ENCODE peak calls at places on chromosomes 1 and 21, in five cellular contexts. E is prostate gland, D is tibial nerve, T is heart left ventricle, A is uterus. K is an unnamed sample.
A peak's percentile ranks its signal among the peaks of the same experiment; 100 is the strongest.

GRCh38 chr1:16180291-16180824 is 24.5 kb upstream of the EPHA2 start:
- DNase-seq in E (no peak), D (no peak), T (no peak), A (no peak), K (no peak)

GRCh38 chr1:26618561-26618960 is 77.3 kb upstream of the ARID1A start:
- DNase-seq in E (no peak), D (no peak), T (no peak), A (no peak), K (no peak)

GRCh38 chr1:115671176-115672062 is 29.6 kb downstream of the VANGL1 start:
- DNase-seq in E (no peak), D (no peak), T (no peak), A (no peak), K (peak; percentile 64)

GRCh38 chr1:205162301-205162700 is 40.5 kb upstream of the RBBP5 start:
- DNase-seq in E (no peak), D (no peak), T (no peak), A (no peak), K (no peak)

GRCh38 chr1:44636711-44637589 is 37.3 kb downstream of the TMEM53 start:
- DNase-seq in E (no peak), D (no peak), T (no peak), A (peak; percentile 71), K (no peak)

GRCh38 chr1:197908695-197909336 is 6.4 kb downstream of the C1orf53 start:
- DNase-seq in E (no peak), D (no peak), T (no peak), A (no peak), K (no peak)

GRCh38 chr1:16099412-16099811 is 26.0 kb upstream of the FAM131C start:
- DNase-seq in E (no peak), D (no peak), T (no peak), A (no peak), K (no peak)

GRCh38 chr1:47621977-47622376 is 184.1 kb downstream of the FOXD2 start:
- DNase-seq in E (no peak), D (no peak), T (peak; percentile 27), A (no peak), K (no peak)

GRCh38 chr1:47941609-47942237 is 55.5 kb downstream of the TRABD2B start:
- DNase-seq in E (no peak), D (no peak), T (no peak), A (no peak), K (no peak)

GRCh38 chr1:93807301-93807930 is 71.6 kb downstream of the DNTTIP2 start:
- DNase-seq in E (no peak), D (no peak), T (no peak), A (no peak), K (no peak)

GRCh38 chr1:4689271-4689935 is 35.0 kb downstream of the AJAP1 start:
- DNase-seq in E (no peak), D (no peak), T (no peak), A (no peak), K (no peak)

GRCh38 chr1:239952348-239953307 is 139.1 kb upstream of the FMN2 start:
- DNase-seq in E (no peak), D (no peak), T (no peak), A (no peak), K (no peak)

GRCh38 chr1:87939486-87939885 is 610.8 kb downstream of the LMO4 start:
- DNase-seq in E (no peak), D (no peak), T (no peak), A (no peak), K (no peak)

GRCh38 chr1:200411406-200412257 is 1.8 kb upstream of the ZNF281 start:
- DNase-seq in E (no peak), D (no peak), T (no peak), A (no peak), K (no peak)

GRCh38 chr1:30743584-30744059 is 14.0 kb downstream of the LAPTM5 start:
- DNase-seq in E (no peak), D (no peak), T (no peak), A (no peak), K (no peak)

GRCh38 chr1:98906761-98907301 is 97.8 kb downstream of the PLPPR5 start:
- DNase-seq in E (no peak), D (no peak), T (no peak), A (no peak), K (no peak)

GRCh38 chr1:214454619-214455396 is 96.6 kb downstream of the PTPN14 start:
- DNase-seq in E (no peak), D (no peak), T (no peak), A (no peak), K (no peak)

GRCh38 chr1:16067127-16067768 is 6.2 kb downstream of the FAM131C start:
- DNase-seq in E (no peak), D (no peak), T (no peak), A (no peak), K (peak; percentile 69)

GRCh38 chr1:209675567-209676154 is 449 bp downstream of the G0S2 start:
- DNase-seq in E (peak; percentile 17), D (no peak), T (peak; percentile 46), A (peak; percentile 26), K (no peak)

GRCh38 chr1:180800945-180801344 is 111.8 kb upstream of the KIAA1614 start:
- DNase-seq in E (no peak), D (no peak), T (no peak), A (no peak), K (no peak)

GRCh38 chr1:174883361-174883760 is 116.4 kb upstream of the CACYBP start:
- DNase-seq in E (no peak), D (no peak), T (no peak), A (no peak), K (no peak)

GRCh38 chr21:35850029-35850428 is 210.3 kb downstream of the SETD4 start:
- DNase-seq in E (no peak), D (no peak), T (no peak), A (no peak), K (no peak)

DNA sequence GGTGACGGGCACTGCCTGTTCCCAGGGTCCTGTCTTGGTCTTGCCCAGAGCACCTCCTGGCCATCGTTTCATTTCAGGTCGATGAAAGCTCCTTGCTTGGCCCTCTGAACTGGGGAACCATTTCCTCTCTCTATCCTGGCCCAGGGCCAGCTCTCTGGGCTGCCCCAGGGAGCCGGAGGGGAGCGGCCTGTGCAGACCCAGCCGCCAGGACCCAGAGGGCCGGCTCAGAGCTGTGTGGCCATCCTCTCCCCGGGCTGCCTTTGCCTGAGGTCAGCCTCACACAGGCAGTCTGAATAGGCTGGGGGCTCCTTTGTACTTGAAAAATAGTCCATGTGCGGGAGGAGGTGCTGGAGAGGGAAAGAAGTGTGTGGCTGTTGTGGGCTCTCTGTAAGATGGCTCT is 275.2 kb upstream of the VAMP3 start:
- DNase-seq in E (no peak), D (no peak), T (no peak), A (no peak), K (no peak)
- TF ChIP-seq POLR2A in E (no peak), D (no peak), T (no peak), A (no peak), K (no peak)

DNA sequence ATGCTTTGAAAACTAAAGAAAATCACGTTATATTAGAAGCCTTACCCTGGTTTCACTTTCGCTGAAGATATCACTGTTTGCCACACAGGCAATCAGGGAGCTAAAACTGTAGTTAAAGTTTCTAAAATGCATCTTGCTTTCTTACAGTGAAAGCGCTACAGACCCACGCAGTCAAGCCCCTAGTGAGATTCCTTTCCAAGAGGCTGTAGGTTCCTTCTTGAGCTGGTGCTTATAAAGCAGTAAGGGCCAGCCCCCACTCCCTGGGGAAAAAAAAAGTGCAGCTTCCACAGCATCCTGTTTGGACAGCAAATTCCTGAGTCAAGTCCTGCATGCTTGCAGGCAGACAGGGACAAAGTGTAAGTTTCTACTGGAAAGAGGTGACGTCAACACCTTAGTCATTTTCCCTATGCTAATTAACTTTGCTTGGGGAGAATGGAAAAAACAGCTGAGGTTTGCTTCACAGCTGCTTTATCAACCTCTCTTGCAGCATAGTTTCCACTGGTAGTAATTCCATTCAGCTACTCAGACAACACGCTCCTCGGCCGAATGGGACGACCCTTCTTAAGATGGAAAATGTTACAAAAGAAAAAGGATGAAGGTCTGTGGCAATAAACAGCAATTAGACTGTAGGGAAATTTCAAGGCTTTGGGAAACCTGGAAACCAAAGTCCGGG is 14.7 kb upstream of the KCNE1 start:
- DNase-seq in E (peak; percentile 69), D (peak; percentile 44), T (peak; percentile 86), A (peak; percentile 77), K (peak; percentile 63)
- TF ChIP-seq POLR2A in E (peak; percentile 49), D (peak; percentile 40), T (peak; percentile 86), A (peak; percentile 47), K (peak; percentile 74)

DNA sequence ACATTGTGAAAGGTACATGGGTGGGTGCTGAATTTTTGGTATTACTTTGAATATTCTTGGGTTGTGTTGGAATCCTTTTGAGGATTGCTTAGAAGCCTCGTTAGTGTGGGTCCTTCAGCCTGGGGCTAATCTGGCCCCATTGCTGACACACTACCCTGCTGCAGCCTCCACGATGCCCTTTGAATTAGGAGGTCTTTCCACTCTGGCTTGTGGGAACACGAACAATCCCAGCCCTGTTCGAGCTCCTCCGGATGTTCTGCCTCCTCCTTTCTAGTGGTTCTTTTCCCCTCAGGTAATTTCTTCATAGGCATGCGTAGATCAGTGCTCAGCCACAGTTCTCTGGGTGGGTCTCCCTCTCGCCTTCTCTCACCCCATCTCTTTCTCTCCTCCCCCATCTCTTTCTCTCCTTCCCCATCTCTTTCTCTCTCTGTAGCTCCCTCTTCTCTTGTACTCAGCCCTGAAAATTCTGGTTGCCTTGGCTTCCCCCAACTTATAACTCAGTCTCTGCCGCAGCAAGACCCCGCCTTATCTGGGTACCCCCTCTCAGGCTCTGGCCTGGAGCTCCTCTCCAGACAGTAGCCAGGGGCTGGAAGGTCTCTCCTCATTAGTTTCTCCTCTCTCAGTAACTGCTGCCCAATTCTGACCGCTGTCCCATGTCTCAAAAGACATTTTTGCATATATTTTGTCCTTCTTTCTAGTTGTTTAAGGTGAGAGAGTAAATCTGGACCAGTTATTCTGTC is 46.0 kb upstream of the SLC19A1 start:
- DNase-seq in E (no peak), D (no peak), T (no peak), A (no peak), K (no peak)
- TF ChIP-seq POLR2A in E (no peak), D (no peak), T (no peak), A (no peak), K (no peak)

DNA sequence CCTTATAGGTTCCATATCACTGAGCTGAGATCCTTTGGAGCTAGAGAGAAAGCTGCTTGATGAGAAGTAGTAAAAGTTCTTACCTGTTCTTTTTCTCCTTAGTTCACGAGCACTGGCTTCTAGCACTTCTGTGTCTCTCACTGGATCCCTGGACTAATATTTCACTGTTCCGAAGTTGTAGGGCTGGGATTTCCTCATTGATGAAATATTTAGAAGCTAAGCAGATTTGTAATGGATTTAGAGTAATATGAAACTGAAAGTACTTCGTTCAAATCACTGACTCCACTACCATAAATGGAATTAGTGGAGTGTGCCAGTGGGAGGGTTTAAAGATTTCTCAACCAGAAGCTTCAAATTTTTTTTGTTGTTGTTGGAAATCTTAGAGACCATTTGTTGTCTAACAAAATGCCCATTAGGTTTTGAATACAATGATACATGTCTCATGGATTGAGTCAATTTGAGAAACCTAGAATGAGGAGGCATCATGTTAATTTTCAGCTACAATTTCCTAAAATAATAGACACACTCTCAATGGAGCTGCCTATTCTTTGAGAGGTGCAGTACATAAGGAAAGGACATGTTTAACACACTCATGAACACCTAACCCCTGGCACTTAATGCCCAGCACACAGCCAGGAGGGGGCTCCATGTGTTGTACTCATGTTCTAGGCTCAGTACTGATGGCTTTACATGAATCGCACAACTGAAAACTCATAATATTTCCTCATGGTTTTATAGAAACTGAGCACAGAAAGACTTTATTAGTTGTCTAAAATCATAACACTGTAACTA is at the start of gene GBP1:
- DNase-seq in E (peak; percentile 38), D (no peak), T (no peak), A (peak; percentile 66), K (no peak)
- TF ChIP-seq POLR2A in E (peak; percentile 26), D (peak; percentile 56), T (peak; percentile 34), A (peak; percentile 77), K (no peak)